ENCODE peak calls at places on chromosomes 6 and 20, in seven cellular contexts. One of them, this sample, is unnamed.

GRCh38 chr6:110476046-110476849 is at the start of gene SLC22A16:
- DNase-seq in uterus: no peak
- DNase-seq in left lung: no peak
- DNase-seq in tibial nerve: no peak
- DNase-seq in stomach: no peak
- DNase-seq in AG04450: no peak
- DNase-seq in Panc1: no peak
- DNase-seq in this sample: no peak

GRCh38 chr20:32031007-32031958 is 20.8 kb upstream of the HCK start:
- DNase-seq in uterus: peak
- DNase-seq in left lung: peak
- DNase-seq in tibial nerve: peak
- DNase-seq in stomach: peak
- DNase-seq in AG04450: peak
- DNase-seq in Panc1: peak
- DNase-seq in this sample: peak

GRCh38 chr6:72968704-72969103 is 256.6 kb downstream of the KHDC1L start:
- DNase-seq in uterus: no peak
- DNase-seq in left lung: no peak
- DNase-seq in tibial nerve: no peak
- DNase-seq in stomach: no peak
- DNase-seq in AG04450: peak
- DNase-seq in Panc1: peak
- DNase-seq in this sample: no peak

GRCh38 chr20:25525857-25526256 is 59.5 kb downstream of the NINL start:
- DNase-seq in uterus: no peak
- DNase-seq in left lung: no peak
- DNase-seq in tibial nerve: no peak
- DNase-seq in stomach: no peak
- DNase-seq in AG04450: peak
- DNase-seq in Panc1: no peak
- DNase-seq in this sample: no peak

GRCh38 chr6:87334683-87335082 is 5.6 kb upstream of the GJB7 start:
- DNase-seq in uterus: no peak
- DNase-seq in left lung: no peak
- DNase-seq in tibial nerve: no peak
- DNase-seq in stomach: no peak
- DNase-seq in AG04450: no peak
- DNase-seq in Panc1: no peak
- DNase-seq in this sample: no peak

GRCh38 chr20:49336786-49337185 is 58.9 kb upstream of the ZNFX1 start:
- DNase-seq in uterus: no peak
- DNase-seq in left lung: no peak
- DNase-seq in tibial nerve: no peak
- DNase-seq in stomach: no peak
- DNase-seq in AG04450: no peak
- DNase-seq in Panc1: no peak
- DNase-seq in this sample: no peak

GRCh38 chr20:38157635-38158495 is 7.2 kb downstream of the TGM2 start:
- DNase-seq in uterus: no peak
- DNase-seq in left lung: no peak
- DNase-seq in tibial nerve: no peak
- DNase-seq in stomach: no peak
- DNase-seq in AG04450: no peak
- DNase-seq in Panc1: no peak
- DNase-seq in this sample: no peak

GRCh38 chr6:2196079-2196679 is 49.2 kb downstream of the GMDS start:
- DNase-seq in uterus: peak
- DNase-seq in left lung: no peak
- DNase-seq in tibial nerve: no peak
- DNase-seq in stomach: no peak
- DNase-seq in AG04450: no peak
- DNase-seq in Panc1: peak
- DNase-seq in this sample: no peak

GRCh38 chr6:155121699-155122098 is 126.6 kb downstream of the TIAM2 start:
- DNase-seq in uterus: no peak
- DNase-seq in left lung: no peak
- DNase-seq in tibial nerve: no peak
- DNase-seq in stomach: no peak
- DNase-seq in AG04450: no peak
- DNase-seq in Panc1: no peak
- DNase-seq in this sample: peak

GRCh38 chr6:94658929-94659328 is 918.4 kb upstream of the MANEA start:
- DNase-seq in uterus: no peak
- DNase-seq in left lung: no peak
- DNase-seq in tibial nerve: no peak
- DNase-seq in stomach: no peak
- DNase-seq in AG04450: no peak
- DNase-seq in Panc1: no peak
- DNase-seq in this sample: no peak

GRCh38 chr6:39887692-39888450 is 46.4 kb downstream of the MOCS1 start:
- DNase-seq in uterus: peak
- DNase-seq in left lung: peak
- DNase-seq in tibial nerve: peak
- DNase-seq in stomach: peak
- DNase-seq in AG04450: peak
- DNase-seq in Panc1: no peak
- DNase-seq in this sample: peak

GRCh38 chr20:17680128-17680835 is 1.8 kb downstream of the RRBP1 start:
- DNase-seq in uterus: peak
- DNase-seq in left lung: peak
- DNase-seq in tibial nerve: no peak
- DNase-seq in stomach: peak
- DNase-seq in AG04450: no peak
- DNase-seq in Panc1: peak
- DNase-seq in this sample: peak

GRCh38 chr6:36979343-36979742 is 6.7 kb downstream of the MTCH1 start:
- DNase-seq in uterus: peak
- DNase-seq in left lung: no peak
- DNase-seq in tibial nerve: no peak
- DNase-seq in stomach: peak
- DNase-seq in AG04450: no peak
- DNase-seq in Panc1: no peak
- DNase-seq in this sample: peak

GRCh38 chr6:90523779-90524310 is 63.0 kb downstream of the MAP3K7 start:
- DNase-seq in uterus: no peak
- DNase-seq in left lung: no peak
- DNase-seq in tibial nerve: no peak
- DNase-seq in stomach: no peak
- DNase-seq in AG04450: no peak
- DNase-seq in Panc1: no peak
- DNase-seq in this sample: no peak

GRCh38 chr6:110813813-110814487 is 1.3 kb downstream of the CDK19 start:
- DNase-seq in uterus: no peak
- DNase-seq in left lung: no peak
- DNase-seq in tibial nerve: no peak
- DNase-seq in stomach: no peak
- DNase-seq in AG04450: no peak
- DNase-seq in Panc1: no peak
- DNase-seq in this sample: no peak

GRCh38 chr20:21179796-21180195 is 53.9 kb downstream of the KIZ start:
- DNase-seq in uterus: no peak
- DNase-seq in left lung: no peak
- DNase-seq in tibial nerve: no peak
- DNase-seq in stomach: no peak
- DNase-seq in AG04450: no peak
- DNase-seq in Panc1: no peak
- DNase-seq in this sample: no peak

GRCh38 chr6:136522636-136523035 is 27.6 kb downstream of the MAP7 start:
- DNase-seq in uterus: no peak
- DNase-seq in left lung: no peak
- DNase-seq in tibial nerve: no peak
- DNase-seq in stomach: no peak
- DNase-seq in AG04450: no peak
- DNase-seq in Panc1: no peak
- DNase-seq in this sample: no peak

GRCh38 chr6:146546440-146546839 is 2.8 kb downstream of the RAB32 start:
- DNase-seq in uterus: peak
- DNase-seq in left lung: no peak
- DNase-seq in tibial nerve: no peak
- DNase-seq in stomach: no peak
- DNase-seq in AG04450: peak
- DNase-seq in Panc1: peak
- DNase-seq in this sample: no peak

GRCh38 chr6:14841901-14842421 is 403.9 kb upstream of the JARID2 start:
- DNase-seq in uterus: peak
- DNase-seq in left lung: no peak
- DNase-seq in tibial nerve: no peak
- DNase-seq in stomach: no peak
- DNase-seq in AG04450: peak
- DNase-seq in Panc1: no peak
- DNase-seq in this sample: peak

GRCh38 chr20:63284981-63285524 is 7.9 kb upstream of the COL20A1 start:
- DNase-seq in uterus: no peak
- DNase-seq in left lung: no peak
- DNase-seq in tibial nerve: no peak
- DNase-seq in stomach: no peak
- DNase-seq in AG04450: no peak
- DNase-seq in Panc1: no peak
- DNase-seq in this sample: no peak

GRCh38 chr20:45407783-45408645 is at the start of gene DBNDD2:
- DNase-seq in uterus: no peak
- DNase-seq in left lung: no peak
- DNase-seq in tibial nerve: no peak
- DNase-seq in stomach: no peak
- DNase-seq in AG04450: no peak
- DNase-seq in Panc1: no peak
- DNase-seq in this sample: no peak

DNA sequence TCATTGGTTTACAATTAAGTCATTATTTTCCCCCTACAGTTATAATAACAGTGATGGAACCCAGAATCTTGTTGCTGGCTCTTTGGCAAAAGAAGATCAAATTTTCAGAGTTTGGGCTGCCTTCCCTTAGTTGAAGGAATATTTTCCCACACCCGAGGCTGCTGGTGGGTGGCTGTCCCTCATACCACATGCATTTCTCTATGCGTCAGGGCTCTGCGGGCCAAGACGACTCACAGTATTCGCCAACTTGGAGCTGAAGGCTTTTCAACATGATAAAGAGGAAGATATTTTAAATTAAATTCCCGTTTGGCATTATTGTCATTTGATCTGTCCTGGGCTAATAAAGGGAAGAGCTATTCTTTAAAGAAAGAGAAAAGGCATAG is 102.2 kb upstream of the SASH1 start:
- DNase-seq in uterus: no peak
- DNase-seq in left lung: no peak
- DNase-seq in tibial nerve: no peak
- DNase-seq in stomach: no peak
- DNase-seq in AG04450: peak
- DNase-seq in Panc1: no peak
- DNase-seq in this sample: peak
- H3K27ac ChIP-seq in uterus: peak
- H3K27ac ChIP-seq in left lung: no peak
- H3K27ac ChIP-seq in tibial nerve: no peak
- H3K27ac ChIP-seq in stomach: no peak
- H3K27ac ChIP-seq in AG04450: peak
- H3K27ac ChIP-seq in Panc1: no peak
- H3K27ac ChIP-seq in this sample: no peak

DNA sequence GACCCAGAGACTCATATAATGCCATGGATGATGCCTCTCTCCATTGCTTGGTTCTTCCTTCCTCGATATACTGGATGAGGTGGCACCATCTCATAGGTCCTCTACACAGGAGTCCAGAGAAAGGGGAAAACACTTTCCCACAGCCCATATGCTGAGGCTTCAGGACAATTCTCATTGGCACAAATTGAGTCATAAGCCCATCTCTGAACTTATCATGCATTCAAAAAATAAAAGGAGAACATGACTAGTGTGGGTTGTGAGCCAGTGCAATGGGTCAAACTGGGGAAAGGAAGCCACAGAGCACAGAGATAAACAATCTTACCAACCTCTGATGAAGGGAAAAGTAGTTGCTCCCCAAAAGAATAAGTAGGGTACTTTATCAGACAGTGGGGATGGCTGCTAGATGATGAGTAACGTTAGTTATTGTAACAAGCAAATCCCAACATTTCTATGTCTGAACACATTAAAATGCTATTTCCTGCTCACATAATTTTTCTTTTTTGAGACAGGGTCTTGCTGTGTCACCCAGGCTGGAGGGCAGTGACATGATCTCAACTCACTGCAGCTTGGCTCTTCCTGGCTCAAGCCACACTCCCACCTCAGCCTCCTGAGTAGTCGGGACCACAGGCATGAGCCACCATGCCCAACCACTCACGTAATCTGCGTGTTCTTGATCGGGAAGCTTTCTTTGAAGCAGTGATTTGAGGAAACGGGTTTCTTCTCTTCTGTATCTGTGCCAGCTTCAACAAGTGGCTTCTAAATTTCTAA is 27.0 kb downstream of the SOD2 start:
- DNase-seq in uterus: no peak
- DNase-seq in left lung: no peak
- DNase-seq in tibial nerve: no peak
- DNase-seq in stomach: no peak
- DNase-seq in AG04450: no peak
- DNase-seq in Panc1: no peak
- DNase-seq in this sample: no peak
- H3K27ac ChIP-seq in uterus: no peak
- H3K27ac ChIP-seq in left lung: no peak
- H3K27ac ChIP-seq in tibial nerve: no peak
- H3K27ac ChIP-seq in stomach: no peak
- H3K27ac ChIP-seq in AG04450: peak
- H3K27ac ChIP-seq in Panc1: no peak
- H3K27ac ChIP-seq in this sample: no peak

GRCh38 chr20:1803216-1804128 is 91.7 kb upstream of the SIRPA start:
- DNase-seq in uterus: no peak
- DNase-seq in left lung: peak
- DNase-seq in tibial nerve: no peak
- DNase-seq in stomach: peak
- DNase-seq in AG04450: no peak
- DNase-seq in Panc1: no peak
- DNase-seq in this sample: peak
- H3K27ac ChIP-seq in uterus: peak
- H3K27ac ChIP-seq in left lung: peak
- H3K27ac ChIP-seq in tibial nerve: peak
- H3K27ac ChIP-seq in stomach: peak
- H3K27ac ChIP-seq in AG04450: no peak
- H3K27ac ChIP-seq in Panc1: no peak
- H3K27ac ChIP-seq in this sample: peak

DNA sequence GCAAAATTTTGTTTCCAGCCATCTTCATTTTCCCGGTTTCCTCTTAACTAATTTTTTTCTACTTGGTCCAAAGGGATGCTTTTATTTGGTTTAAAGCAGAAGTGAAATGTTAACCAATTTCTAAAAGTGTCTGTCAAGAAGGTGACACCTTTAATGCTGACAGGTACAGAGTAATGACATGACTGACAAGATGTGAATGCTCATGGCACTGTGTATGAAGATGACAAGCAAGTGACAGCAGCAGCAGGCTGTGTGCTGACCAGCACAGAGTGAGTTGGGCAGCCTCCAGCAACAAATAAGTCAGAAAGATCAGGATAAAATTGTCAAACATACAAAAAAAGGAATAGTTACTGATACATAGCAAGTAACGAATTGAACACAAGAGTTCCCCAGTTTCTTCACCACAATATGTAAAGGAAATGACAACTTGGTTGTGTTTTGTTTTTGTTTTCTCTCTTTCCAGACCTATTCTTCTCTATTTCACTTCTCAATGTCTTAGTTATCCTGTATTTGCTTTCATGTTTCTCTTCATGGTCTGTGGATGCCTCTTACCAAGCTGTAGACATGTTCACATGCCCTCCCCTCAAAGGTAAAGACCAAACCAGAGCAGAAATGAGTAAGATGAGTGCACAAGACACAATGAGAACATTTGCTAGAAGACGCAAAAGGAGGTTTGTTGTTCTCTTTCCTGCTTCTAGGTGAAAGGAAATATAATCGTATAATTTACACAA is 174.9 kb downstream of the FRK start:
- DNase-seq in uterus: no peak
- DNase-seq in left lung: no peak
- DNase-seq in tibial nerve: no peak
- DNase-seq in stomach: no peak
- DNase-seq in AG04450: no peak
- DNase-seq in Panc1: no peak
- DNase-seq in this sample: no peak
- H3K27ac ChIP-seq in uterus: no peak
- H3K27ac ChIP-seq in left lung: no peak
- H3K27ac ChIP-seq in tibial nerve: no peak
- H3K27ac ChIP-seq in stomach: no peak
- H3K27ac ChIP-seq in AG04450: no peak
- H3K27ac ChIP-seq in Panc1: no peak
- H3K27ac ChIP-seq in this sample: no peak